ENCODE peak calls at places on chromosomes 3 and 15, in ten cellular contexts. A, N, T, W, X, J, I, V, F and M are unnamed samples.

GRCh38 chr3:155426524-155427230 is 133.2 kb upstream of the STRIT1 start:
- DNase-seq in A (no peak), N (no peak), T (no peak), W (no peak), X (peak; percentile 24), J (no peak), I (no peak), V (no peak), F (no peak), M (no peak)

GRCh38 chr15:35289029-35289617 is 204.0 kb upstream of the NANOGP8 start:
- DNase-seq in A (peak; percentile 58), N (no peak), T (no peak), W (no peak), X (peak; percentile 54), J (no peak), I (no peak), V (peak; percentile 45), F (no peak), M (peak; percentile 82)

GRCh38 chr15:50685976-50686467 is 575 bp downstream of the TRPM7 start:
- DNase-seq in A (peak; percentile 70), N (peak; percentile 82), T (peak; percentile 72), W (peak; percentile 86), X (peak; percentile 25), J (peak; percentile 55), I (peak; percentile 87), V (peak; percentile 69), F (peak; percentile 78), M (peak; percentile 65)

GRCh38 chr3:114892880-114893279 is 254.2 kb downstream of the ZBTB20 start:
- DNase-seq in A (no peak), N (no peak), T (no peak), W (no peak), X (no peak), J (no peak), I (no peak), V (peak; percentile 62), F (no peak), M (no peak)

GRCh38 chr3:56468184-56469106 is at the start of gene ERC2:
- DNase-seq in A (peak; percentile 92), N (no peak), T (no peak), W (peak; percentile 97), X (no peak), J (peak; percentile 40), I (peak; percentile 29), V (peak; percentile 66), F (no peak), M (peak; percentile 93)

GRCh38 chr3:60445416-60445815 is 805.8 kb downstream of the FHIT start:
- DNase-seq in A (no peak), N (no peak), T (no peak), W (no peak), X (no peak), J (no peak), I (no peak), V (no peak), F (no peak), M (no peak)

GRCh38 chr3:39327746-39328349 is 1.7 kb upstream of the CCR8 start:
- DNase-seq in A (no peak), N (no peak), T (no peak), W (no peak), X (no peak), J (no peak), I (no peak), V (no peak), F (peak; percentile 51), M (no peak)

GRCh38 chr3:101216710-101217457 is 103.5 kb downstream of the IMPG2 start:
- DNase-seq in A (no peak), N (no peak), T (no peak), W (no peak), X (peak; percentile 28), J (peak; percentile 36), I (peak; percentile 64), V (peak; percentile 5), F (no peak), M (peak; percentile 43)

DNA sequence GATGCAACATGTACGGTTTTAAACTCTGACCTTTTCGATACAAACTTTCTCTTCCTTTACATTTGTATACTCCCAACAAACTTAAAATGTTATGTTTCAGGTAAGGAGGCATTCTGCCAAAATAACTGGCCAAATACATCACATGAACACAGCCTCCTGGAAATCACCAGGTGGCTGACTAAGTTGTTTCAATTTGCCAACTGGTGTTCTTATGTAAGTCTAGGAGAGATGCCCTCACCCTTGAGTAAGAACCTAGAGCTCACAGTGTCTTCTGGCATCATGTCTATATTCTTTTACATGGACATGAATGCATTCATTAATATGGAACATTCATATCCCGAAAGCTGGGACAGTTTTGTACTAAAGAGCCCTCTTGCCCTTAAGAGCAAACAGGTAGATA is 341.1 kb upstream of the NR2F2 start:
- DNase-seq in A (no peak), N (no peak), T (no peak), W (no peak), X (no peak), J (no peak), I (no peak), V (no peak), F (no peak), M (no peak)
- H3K36me3 ChIP-seq in A (no peaks in the 10 kb centered on the region), N (no peaks in the 10 kb centered on the region), T (no peaks in the 10 kb centered on the region), W (no peaks in the 10 kb centered on the region), X (no peaks in the 10 kb centered on the region), J (no peaks in the 10 kb centered on the region), I (no peaks in the 10 kb centered on the region), V (no peaks in the 10 kb centered on the region), F (no peaks in the 10 kb centered on the region), M (no peaks in the 10 kb centered on the region)

DNA sequence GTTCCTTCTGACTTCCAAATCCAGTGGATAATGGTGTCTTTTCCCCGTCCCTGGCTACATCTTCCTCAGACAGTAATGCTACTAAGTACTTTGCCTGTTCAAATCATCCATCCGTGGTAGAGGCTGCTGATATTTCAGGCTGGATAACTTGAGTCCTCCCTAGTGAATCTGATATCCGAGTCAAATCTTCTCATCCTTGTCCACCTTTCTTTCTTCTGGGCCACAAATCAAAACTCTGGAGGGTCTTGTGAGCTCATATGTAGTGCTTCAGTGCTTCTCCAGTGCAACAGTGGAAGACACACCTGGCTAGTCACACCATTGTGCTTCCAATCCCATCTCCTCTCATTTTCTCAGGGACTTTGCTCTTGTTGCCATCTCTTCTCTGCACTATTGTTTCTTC is 11.3 kb downstream of the SH3GL3 start:
- DNase-seq in A (no peak), N (no peak), T (no peak), W (no peak), X (no peak), J (no peak), I (no peak), V (no peak), F (no peak), M (no peak)
- H3K27ac ChIP-seq in A (no peak overlapping the region), N (no peak overlapping the region), T (no peak overlapping the region), W (no peak overlapping the region), X (no peak overlapping the region), J (no peak overlapping the region), I (no peak overlapping the region), V (no peak overlapping the region), F (no peak overlapping the region), M (no peak overlapping the region)

GRCh38 chr3:52231502-52232278 is 6.2 kb upstream of the TLR9 start:
- DNase-seq in A (peak; percentile 90), N (peak; percentile 90), T (peak; percentile 97), W (peak; percentile 94), X (no peak), J (peak; percentile 61), I (peak; percentile 85), V (peak; percentile 77), F (peak; percentile 84), M (peak; percentile 64)

GRCh38 chr3:52233968-52234367 is 5.0 kb downstream of the TWF2 start:
- DNase-seq in A (no peak), N (peak; percentile 40), T (no peak), W (no peak), X (no peak), J (no peak), I (peak; percentile 67), V (no peak), F (no peak), M (no peak)

GRCh38 chr3:52232279-52233107 is 6.5 kb downstream of the TWF2 start:
- DNase-seq in A (no peak), N (peak; percentile 44), T (no peak), W (peak; percentile 74), X (no peak), J (no peak), I (no peak), V (no peak), F (peak; percentile 45), M (no peak)

GRCh38 chr3:52234516-52235447 is 4.2 kb downstream of the TWF2 start:
- DNase-seq in A (no peak), N (peak; percentile 44), T (no peak), W (no peak), X (no peak), J (no peak), I (peak; percentile 65), V (no peak), F (no peak), M (no peak)

DNA sequence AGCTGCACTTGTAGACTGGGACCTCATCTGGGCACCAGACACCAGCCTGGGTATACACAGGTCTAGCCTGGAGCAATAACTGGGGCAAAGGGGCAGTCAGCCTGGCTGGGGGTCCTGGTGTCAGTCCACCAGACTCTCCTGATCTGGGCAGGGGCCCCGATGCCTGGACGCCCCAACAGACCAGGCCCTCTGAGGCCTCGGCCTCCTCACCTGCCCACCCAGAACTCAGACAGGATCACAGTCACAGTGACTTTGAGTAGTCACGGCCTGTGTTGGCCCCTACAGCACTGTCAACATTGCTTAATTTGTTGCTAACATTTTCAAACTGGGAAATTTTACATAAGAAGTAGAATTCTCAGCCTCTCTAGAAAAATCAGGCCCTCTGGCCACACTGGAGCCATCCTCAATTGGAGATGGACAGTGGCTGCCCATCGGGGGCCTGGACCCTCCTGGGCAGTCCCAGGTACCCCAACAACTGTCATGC is 5.8 kb downstream of the TWF2 start:
- DNase-seq in A (no peak), N (peak; percentile 43), T (no peak), W (no peak), X (no peak), J (no peak), I (no peak), V (no peak), F (no peak), M (no peak)
- H3K36me3 ChIP-seq in A (peaks cover 16% of the 10 kb centered on the region), N (peaks cover 26% of the 10 kb centered on the region), T (peaks cover 50% of the 10 kb centered on the region), W (peaks cover 18% of the 10 kb centered on the region), X (peaks cover 63% of the 10 kb centered on the region), J (peaks cover 2% of the 10 kb centered on the region), I (peaks cover 17% of the 10 kb centered on the region), V (no peaks in the 10 kb centered on the region), F (peaks cover 46% of the 10 kb centered on the region), M (peaks cover 14% of the 10 kb centered on the region)

GRCh38 chr15:28105793-28106192 is 6.7 kb upstream of the OCA2 start:
- DNase-seq in A (no peak), N (no peak), T (no peak), W (peak; percentile 26), X (no peak), J (no peak), I (no peak), V (no peak), F (no peak), M (no peak)

GRCh38 chr15:28105224-28105791 is 6.2 kb upstream of the OCA2 start:
- DNase-seq in A (no peak), N (no peak), T (no peak), W (no peak), X (no peak), J (no peak), I (no peak), V (no peak), F (no peak), M (no peak)

GRCh38 chr15:28107894-28108255 is 8.8 kb upstream of the OCA2 start:
- DNase-seq in A (no peak), N (no peak), T (no peak), W (no peak), X (no peak), J (no peak), I (no peak), V (no peak), F (no peak), M (no peak)

GRCh38 chr15:28107111-28107893 is 8.2 kb upstream of the OCA2 start:
- DNase-seq in A (no peak), N (no peak), T (no peak), W (peak; percentile 81), X (no peak), J (no peak), I (no peak), V (no peak), F (no peak), M (peak; percentile 50)

GRCh38 chr15:28106294-28107110 is 7.4 kb upstream of the OCA2 start:
- DNase-seq in A (peak; percentile 73), N (no peak), T (no peak), W (peak; percentile 65), X (no peak), J (no peak), I (no peak), V (no peak), F (peak; percentile 30), M (peak; percentile 21)
- H3K27ac ChIP-seq in A (no peak overlapping the region), N (no peak overlapping the region), T (no peak overlapping the region), W (no peak overlapping the region), X (no peak overlapping the region), J (no peak overlapping the region), I (no peak overlapping the region), V (no peak overlapping the region), F (no peak overlapping the region), M (no peak overlapping the region)